ENCODE peak calls at places on chromosomes 4 and X, in ten cellular contexts. O is right lobe of liver, E is left ventricle myocardium inferior, I is sigmoid colon, H is left lung, Q is heart left ventricle, P is A673, L is A549, B is neural progenitor cell, K is fibroblast of lung. Y is an unnamed sample. For H3K4me1, the result is how much of the 10 kb centered on the place peaks cover.

GRCh38 chrX:154444001-154444754 is at the start of gene FAM50A:
- DNase-seq in B (peak), H (peak), P (peak), O (peak), E (peak), L (peak), I (peak), K (peak), Q (peak), Y (peak)

GRCh38 chr4:146521543-146522097 is at the start of gene SLC10A7:
- DNase-seq in E (peak), P (peak), O (peak), K (peak), Q (peak), B (peak), I (peak), L (peak), H (peak), Y (peak)

GRCh38 chrX:74371399-74371798 is 49.9 kb upstream of the SLC16A2 start:
- DNase-seq in H (no peak), L (no peak), E (no peak), K (no peak), Q (no peak), O (no peak), P (no peak), B (no peak), I (no peak), Y (no peak)

GRCh38 chrX:110003167-110004156 is 548 bp downstream of the TMEM164 start:
- DNase-seq in Q (peak), H (peak), K (peak), O (peak), E (peak), I (peak), B (no peak), P (peak), L (no peak), Y (no peak)

GRCh38 chr4:15234585-15235126 is 193.2 kb upstream of the C1QTNF7 start:
- DNase-seq in E (no peak), Q (no peak), I (no peak), K (peak), L (no peak), B (no peak), O (no peak), H (no peak), P (peak), Y (no peak)

GRCh38 chrX:16745659-16746058 is 26.2 kb downstream of the SYAP1 start:
- DNase-seq in P (no peak), L (no peak), Q (no peak), K (no peak), I (no peak), O (no peak), H (no peak), E (no peak), B (no peak), Y (no peak)

GRCh38 chr4:4675636-4676035 is 133.8 kb upstream of the STX18 start:
- DNase-seq in H (no peak), Q (no peak), P (no peak), B (no peak), O (no peak), I (peak), E (no peak), L (no peak), K (no peak), Y (no peak)

GRCh38 chr4:119284876-119285611 is 36.9 kb downstream of the FABP2 start:
- DNase-seq in H (no peak), Q (no peak), B (no peak), P (peak), O (no peak), L (peak), I (no peak), K (peak), E (no peak), Y (no peak)

GRCh38 chr4:184764601-184765000 is 30.7 kb upstream of the CENPU start:
- DNase-seq in H (no peak), L (no peak), K (no peak), I (no peak), E (no peak), B (no peak), Q (no peak), P (no peak), O (no peak), Y (no peak)

GRCh38 chrX:69082055-69082752 is 83.0 kb downstream of the PJA1 start:
- DNase-seq in O (no peak), Q (no peak), K (no peak), B (no peak), E (no peak), H (no peak), P (no peak), I (no peak), L (no peak), Y (no peak)

GRCh38 chrX:48508400-48509244 is at the start of gene PORCN:
- DNase-seq in H (peak), P (peak), Q (peak), L (peak), K (peak), E (peak), O (peak), I (peak), B (peak), Y (peak)

GRCh38 chrX:2889045-2889605 is 40.0 kb downstream of the ARSD start:
- DNase-seq in B (no peak), H (no peak), E (no peak), I (no peak), L (no peak), K (no peak), O (no peak), P (no peak), Q (no peak), Y (no peak)

GRCh38 chr4:41214158-41215146 is at the start of gene APBB2:
- DNase-seq in H (peak), O (peak), L (peak), Q (peak), E (peak), K (peak), P (peak), I (peak), B (peak), Y (peak)

GRCh38 chrX:151896734-151897474 is 15.8 kb upstream of the MAGEA4 start:
- DNase-seq in H (no peak), B (no peak), I (no peak), Q (no peak), L (peak), P (no peak), O (no peak), E (no peak), K (peak), Y (no peak)

GRCh38 chr4:186161138-186161537 is 30.2 kb upstream of the CYP4V2 start:
- DNase-seq in E (no peak), P (no peak), L (no peak), H (no peak), K (no peak), O (no peak), I (no peak), B (no peak), Q (no peak), Y (no peak)

GRCh38 chrX:154458954-154459829 is 1.1 kb downstream of the PLXNA3 start:
- DNase-seq in O (no peak), I (no peak), L (no peak), B (peak), E (peak), P (peak), K (no peak), Q (peak), H (no peak), Y (peak)

GRCh38 chr4:38860788-38861424 is 4.3 kb upstream of the TLR6 start:
- DNase-seq in O (no peak), B (peak), E (peak), K (no peak), L (peak), P (peak), Q (peak), H (no peak), I (no peak), Y (peak)

GRCh38 chr4:180205276-180205675 is 2037.9 kb upstream of the TENM3 start:
- DNase-seq in Q (no peak), H (no peak), E (no peak), O (no peak), I (no peak), K (no peak), P (no peak), L (no peak), B (no peak), Y (no peak)

GRCh38 chr4:147581601-147582350 is 35.4 kb upstream of the TMEM184C start:
- DNase-seq in K (peak), P (no peak), E (no peak), H (no peak), B (no peak), O (no peak), I (no peak), L (no peak), Q (no peak), Y (no peak)

GRCh38 chrX:15646543-15646942 is 18.1 kb downstream of the CLTRN start:
- DNase-seq in I (no peak), L (no peak), Q (no peak), P (no peak), E (no peak), B (no peak), H (no peak), O (no peak), K (no peak), Y (no peak)

GRCh38 chrX:132444936-132445335 is 43.9 kb downstream of the MBNL3 start:
- DNase-seq in I (no peak), E (no peak), Q (no peak), H (no peak), P (no peak), L (no peak), O (no peak), K (peak), B (no peak), Y (no peak)

GRCh38 chr4:85780664-85781063 is 305.7 kb downstream of the ARHGAP24 start:
- DNase-seq in B (no peak), Q (no peak), E (no peak), I (no peak), P (no peak), H (no peak), L (no peak), O (no peak), K (peak), Y (no peak)

GRCh38 chr4:14863420-14864364 is 138.6 kb upstream of the CPEB2 start:
- DNase-seq in B (peak), H (no peak), E (no peak), I (no peak), L (no peak), P (peak), K (no peak), Q (no peak), O (no peak), Y (no peak)

GRCh38 chrX:106415276-106415895 is 196.4 kb upstream of the RADX start:
- DNase-seq in B (peak), K (peak), I (no peak), P (peak), O (no peak), E (no peak), Q (no peak), L (peak), H (no peak), Y (peak)

DNA sequence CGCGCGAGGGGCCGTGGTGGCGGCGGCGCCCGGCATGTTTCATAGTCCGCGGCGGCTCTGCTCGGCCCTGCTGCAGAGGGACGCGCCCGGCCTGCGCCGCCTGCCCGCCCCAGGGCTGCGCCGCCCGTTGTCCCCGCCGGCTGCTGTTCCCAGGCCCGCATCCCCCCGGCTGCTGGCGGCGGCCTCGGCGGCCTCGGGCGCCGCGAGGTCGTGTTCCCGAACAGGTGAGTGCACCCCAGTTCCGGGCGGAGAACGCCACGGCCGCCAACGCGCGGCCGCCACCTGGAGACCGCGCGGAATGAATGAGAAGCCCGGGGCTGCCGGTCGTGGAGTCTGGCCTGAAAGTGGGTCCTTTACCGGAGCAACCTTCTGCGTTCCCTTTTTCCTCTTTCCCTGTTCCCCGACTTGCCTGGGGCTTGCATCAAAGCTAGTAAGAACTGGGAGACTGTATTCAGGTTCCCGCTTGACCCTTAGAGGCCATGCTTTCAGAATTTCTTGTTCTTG is 419 bp downstream of the NOCT start:
- DNase-seq in H (peak), P (peak), K (peak), B (no peak), I (no peak), Q (peak), O (peak), E (peak), L (peak), Y (peak)
- H3K4me1 ChIP-seq in H (under half), P (under half), K (under half), B (under half), I (under half), Q (under half), O (under half), E (under half), L (half or more), Y (under half)

DNA sequence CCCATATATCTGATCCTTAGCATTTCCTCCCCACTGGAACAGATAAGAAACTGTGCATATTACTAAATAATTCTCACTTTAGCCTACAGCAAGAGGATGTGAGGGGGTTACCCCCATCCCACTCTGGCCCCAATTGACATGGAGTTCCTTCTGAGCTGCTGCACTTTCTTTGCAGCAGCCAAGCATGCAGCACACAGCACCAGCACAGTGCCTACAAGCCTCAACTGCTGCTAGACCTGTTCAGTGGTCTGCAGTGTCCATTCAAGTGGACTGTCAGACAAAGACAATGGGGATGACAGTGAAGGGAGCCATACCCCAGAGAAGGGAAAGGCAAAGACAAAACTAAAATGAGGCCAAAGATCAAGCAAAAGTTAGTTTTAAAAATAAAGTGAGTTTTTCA is 410.8 kb downstream of the HNRNPD start:
- DNase-seq in H (no peak), L (no peak), O (no peak), B (peak), K (no peak), E (no peak), I (no peak), P (no peak), Q (no peak), Y (no peak)
- H3K4me1 ChIP-seq in H (under half), L (under half), O (under half), B (under half), K (under half), E (under half), I (under half), P (under half), Q (under half), Y (under half)

GRCh38 chr4:122874194-122874593 is 47.6 kb downstream of the FGF2 start:
- DNase-seq in P (peak), O (no peak), H (no peak), Q (no peak), L (peak), B (no peak), I (no peak), E (no peak), K (peak), Y (no peak)
- H3K4me1 ChIP-seq in P (under half), O (under half), H (under half), Q (under half), L (under half), B (under half), I (under half), E (under half), K (under half), Y (under half)

GRCh38 chr4:1307951-1308735 is 18.5 kb downstream of the MAEA start:
- DNase-seq in I (no peak), P (no peak), H (peak), B (no peak), O (peak), Q (peak), L (no peak), K (no peak), E (no peak), Y (no peak)

GRCh38 chr4:1309261-1310010 is 19.7 kb downstream of the MAEA start:
- DNase-seq in E (peak), K (peak), H (peak), L (no peak), B (peak), Q (peak), O (peak), I (peak), P (peak), Y (peak)

GRCh38 chr4:1302159-1302558 is 12.5 kb downstream of the MAEA start:
- DNase-seq in E (no peak), K (no peak), L (no peak), Q (no peak), O (no peak), H (no peak), B (no peak), P (no peak), I (no peak), Y (no peak)

GRCh38 chr4:1305261-1305711 is 15.6 kb downstream of the MAEA start:
- DNase-seq in K (no peak), B (no peak), H (peak), Q (peak), P (no peak), O (peak), L (no peak), I (no peak), E (no peak), Y (no peak)

DNA sequence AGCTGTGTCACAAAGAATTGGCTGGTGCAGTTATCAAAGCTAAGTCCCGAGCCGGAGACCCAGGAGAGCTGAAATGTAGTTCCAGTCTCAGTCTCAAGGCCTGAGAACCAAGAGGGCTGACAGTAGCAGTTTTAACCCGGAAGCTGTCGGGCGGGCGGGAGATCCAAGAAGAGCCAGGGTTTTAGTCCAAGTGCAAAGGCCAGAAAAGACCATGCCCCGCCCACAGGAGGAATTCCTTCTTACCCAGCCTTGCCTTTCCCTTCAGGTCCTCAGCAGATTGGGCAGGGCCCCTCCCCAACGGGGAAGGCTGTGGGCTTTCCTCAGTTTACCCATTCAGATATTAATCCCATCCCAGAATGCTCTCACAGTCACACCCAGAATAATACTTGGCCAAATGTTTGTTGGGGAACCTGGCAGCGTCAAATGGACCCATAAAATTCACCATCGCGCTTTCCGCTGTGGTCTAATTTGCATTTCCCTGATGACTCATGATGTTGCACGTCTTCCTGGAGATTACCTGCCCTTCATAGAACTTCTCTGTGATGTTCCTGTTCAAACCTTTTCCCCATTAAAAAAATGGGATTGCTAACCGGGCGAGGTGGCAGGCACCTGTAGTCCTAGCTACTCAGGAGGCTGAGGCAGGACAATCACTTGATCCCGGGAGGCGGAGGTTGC is 16.2 kb downstream of the MAEA start:
- DNase-seq in O (peak), K (no peak), Q (peak), H (peak), I (no peak), B (no peak), L (no peak), E (no peak), P (no peak), Y (peak)
- H3K4me1 ChIP-seq in O (under half), K (under half), Q (under half), H (under half), I (under half), B (under half), L (under half), E (under half), P (under half), Y (under half)

GRCh38 chr4:1616574-1616964 is 67.5 kb downstream of the FAM53A start:
- DNase-seq in P (no peak), L (no peak), Q (no peak), K (no peak), O (no peak), H (no peak), I (no peak), B (no peak), E (no peak), Y (no peak)
- H3K4me1 ChIP-seq in P (under half), L (under half), Q (under half), K (under half), O (under half), H (under half), I (under half), B (under half), E (under half), Y (under half)

GRCh38 chr4:159158083-159158617 is 55.3 kb downstream of the RAPGEF2 start:
- DNase-seq in B (peak), Q (no peak), L (no peak), H (no peak), I (no peak), P (no peak), K (no peak), E (no peak), O (no peak), Y (no peak)

GRCh38 chr4:159160242-159160641 is 57.4 kb downstream of the RAPGEF2 start:
- DNase-seq in P (no peak), K (no peak), Q (no peak), H (no peak), I (no peak), E (no peak), O (no peak), L (no peak), B (no peak), Y (no peak)

GRCh38 chr4:159159611-159160010 is 56.7 kb downstream of the RAPGEF2 start:
- DNase-seq in I (no peak), K (no peak), O (no peak), H (no peak), P (no peak), B (no peak), Q (no peak), L (no peak), E (no peak), Y (no peak)

GRCh38 chr4:159162576-159162975 is 59.7 kb downstream of the RAPGEF2 start:
- DNase-seq in E (no peak), O (no peak), K (no peak), B (no peak), P (no peak), I (no peak), L (no peak), H (no peak), Q (no peak), Y (no peak)

GRCh38 chr4:159158989-159159388 is 56.1 kb downstream of the RAPGEF2 start:
- DNase-seq in B (peak), I (no peak), L (no peak), E (no peak), Q (no peak), O (no peak), K (no peak), P (no peak), H (no peak), Y (no peak)
- H3K4me1 ChIP-seq in B (half or more), I (under half), L (under half), E (half or more), Q (under half), O (under half), K (under half), P (under half), H (under half), Y (under half)

DNA sequence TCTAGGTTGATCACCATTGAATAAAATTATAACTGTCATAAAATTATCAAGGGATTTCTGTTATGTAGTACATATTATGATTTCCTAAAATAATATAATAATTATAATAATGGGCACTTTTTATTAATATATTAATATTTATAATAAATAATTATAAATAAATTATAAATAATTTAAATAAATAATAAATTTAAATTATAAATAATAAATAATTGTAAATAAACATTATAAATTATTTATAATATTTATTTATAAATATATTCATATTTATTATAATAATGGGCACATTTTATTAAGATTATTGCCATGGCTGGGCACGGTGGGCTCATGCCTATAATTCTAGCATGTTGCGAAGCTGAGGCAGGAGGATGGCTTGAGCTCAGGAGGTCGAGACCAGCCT is 24.5 kb downstream of the RAP1GDS1 start:
- DNase-seq in L (no peak), I (no peak), E (no peak), O (no peak), K (no peak), P (no peak), Q (no peak), H (no peak), B (no peak), Y (no peak)
- H3K4me1 ChIP-seq in L (under half), I (under half), E (under half), O (under half), K (under half), P (under half), Q (under half), H (under half), B (under half), Y (under half)

GRCh38 chr4:1654216-1654945 is 29.7 kb downstream of the FAM53A start:
- DNase-seq in K (no peak), E (no peak), L (no peak), H (no peak), P (no peak), B (no peak), Q (no peak), I (no peak), O (no peak), Y (no peak)
- H3K4me1 ChIP-seq in K (under half), E (under half), L (under half), H (under half), P (under half), B (under half), Q (under half), I (under half), O (under half), Y (under half)